ENCODE peak calls at places on chromosomes 3 and 15, in eight cellular contexts. C is tibial artery, Q is upper lobe of right lung, I is brain microvascular endothelial cell, E is GM12865, N is astrocyte of the spinal cord, M is left ventricle myocardium inferior, R is GM23248. H is an unnamed sample.

GRCh38 chr3:48560648-48561018 is 2.9 kb downstream of the UCN2 start:
- DNase-seq in C (peak; percentile 83), Q (no peak), I (no peak), E (no peak), N (no peak), M (peak; percentile 53), R (no peak), H (peak; percentile 39)

GRCh38 chr3:155367510-155367909 is 74.0 kb upstream of the STRIT1 start:
- DNase-seq in C (no peak), Q (no peak), I (no peak), E (peak; percentile 22), N (peak; percentile 22), M (no peak), R (no peak), H (no peak)

GRCh38 chr15:74045184-74045583 is 37.2 kb downstream of the GOLGA6A start:
- DNase-seq in C (no peak), Q (no peak), I (no peak), E (no peak), N (no peak), M (no peak), R (no peak), H (no peak)

GRCh38 chr15:73081321-73081958 is 29.2 kb downstream of the NEO1 start:
- DNase-seq in C (no peak), Q (no peak), I (peak; percentile 30), E (peak; percentile 49), N (peak; percentile 61), M (no peak), R (peak; percentile 77), H (no peak)

GRCh38 chr3:132784502-132785025 is 62.4 kb upstream of the NPHP3 start:
- DNase-seq in C (no peak), Q (no peak), I (no peak), E (no peak), N (no peak), M (no peak), R (peak; percentile 25), H (no peak)

GRCh38 chr3:160564949-160565441 is 376 bp downstream of the KPNA4 start:
- DNase-seq in C (no peak), Q (peak; percentile 89), I (peak; percentile 25), E (peak; percentile 71), N (peak; percentile 67), M (peak; percentile 72), R (peak; percentile 86), H (peak; percentile 60)

GRCh38 chr15:50816191-50816590 is 50.7 kb upstream of the SPPL2A start:
- DNase-seq in C (no peak), Q (no peak), I (no peak), E (no peak), N (no peak), M (no peak), R (no peak), H (no peak)

GRCh38 chr3:47577583-47578118 is 1.0 kb downstream of the CSPG5 start:
- DNase-seq in C (no peak), Q (peak; percentile 63), I (no peak), E (no peak), N (no peak), M (no peak), R (peak; percentile 34), H (peak; percentile 25)

GRCh38 chr15:96435841-96436240 is 105.3 kb downstream of the NR2F2 start:
- DNase-seq in C (no peak), Q (no peak), I (no peak), E (no peak), N (no peak), M (no peak), R (no peak), H (no peak)

GRCh38 chr15:89747708-89748682 is 3.1 kb downstream of the MESP1 start:
- DNase-seq in C (no peak), Q (no peak), I (no peak), E (no peak), N (no peak), M (no peak), R (no peak), H (no peak)

GRCh38 chr3:153113553-153113952 is 48.5 kb upstream of the RAP2B start:
- DNase-seq in C (no peak), Q (no peak), I (no peak), E (no peak), N (no peak), M (no peak), R (no peak), H (no peak)

GRCh38 chr3:102536479-102536878 is 101.7 kb downstream of the ZPLD1 start:
- DNase-seq in C (no peak), Q (no peak), I (peak; percentile 16), E (peak; percentile 35), N (peak; percentile 54), M (no peak), R (peak; percentile 58), H (peak; percentile 13)

GRCh38 chr3:87268646-87269211 is 7.7 kb downstream of the POU1F1 start:
- DNase-seq in C (no peak), Q (no peak), I (peak; percentile 53), E (no peak), N (peak; percentile 53), M (no peak), R (no peak), H (no peak)

GRCh38 chr3:46854543-46854942 is 8.7 kb downstream of the MYL3 start:
- DNase-seq in C (peak; percentile 40), Q (peak; percentile 30), I (no peak), E (no peak), N (no peak), M (no peak), R (no peak), H (no peak)

GRCh38 chr15:85024509-85025336 is 43.1 kb downstream of the PDE8A start:
- DNase-seq in C (no peak), Q (no peak), I (peak; percentile 82), E (no peak), N (peak; percentile 83), M (no peak), R (peak; percentile 92), H (no peak)

GRCh38 chr15:83016906-83017305 is 5.5 kb upstream of the C15orf40 start:
- DNase-seq in C (no peak), Q (no peak), I (no peak), E (no peak), N (no peak), M (no peak), R (no peak), H (no peak)

GRCh38 chr15:70329179-70329578 is 231.5 kb upstream of the TLE3 start:
- DNase-seq in C (no peak), Q (no peak), I (no peak), E (no peak), N (no peak), M (no peak), R (no peak), H (no peak)

DNA sequence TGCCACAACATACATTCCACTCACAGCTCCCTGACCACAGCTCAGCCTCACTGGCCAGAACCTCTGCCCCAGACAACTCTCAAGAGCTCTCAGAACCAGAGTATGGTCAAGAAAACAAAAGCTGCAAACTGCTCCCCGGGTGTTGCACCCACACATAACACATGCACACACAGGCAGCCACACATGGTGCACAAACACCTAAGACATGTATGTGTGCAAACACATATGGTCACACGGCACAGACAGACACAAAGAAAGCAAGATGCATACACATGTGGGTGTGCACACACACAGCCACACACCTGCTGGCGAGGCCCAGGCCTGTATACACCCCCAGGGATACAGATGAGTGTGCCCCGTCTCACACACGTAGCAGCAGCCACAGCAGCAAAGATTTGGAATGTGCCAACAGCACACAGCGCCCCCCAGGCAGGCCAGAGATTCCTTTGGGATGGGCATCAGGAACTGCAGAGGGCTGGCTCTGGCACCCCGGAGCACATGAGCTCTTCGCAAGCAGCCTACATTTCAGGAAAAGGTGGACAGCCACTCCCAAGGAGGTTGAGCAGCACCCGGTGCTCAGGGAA is 6.6 kb downstream of the KLF15 start:
- DNase-seq in C (peak; percentile 64), Q (peak; percentile 42), I (no peak), E (no peak), N (no peak), M (no peak), R (no peak), H (no peak)
- H3K4me3 ChIP-seq in C (no peak overlapping the region), Q (no peak overlapping the region), I (no peak overlapping the region), E (no peak overlapping the region), N (no peak overlapping the region), M (no peak overlapping the region), R (no peak overlapping the region), H (no peak overlapping the region)

GRCh38 chr15:25862087-25862468 is 1.0 kb downstream of the ATP10A start:
- DNase-seq in C (peak; percentile 70), Q (peak; percentile 73), I (no peak), E (no peak), N (no peak), M (no peak), R (peak; percentile 66), H (no peak)

GRCh38 chr15:25862469-25863066 is 559 bp downstream of the ATP10A start:
- DNase-seq in C (peak; percentile 76), Q (peak; percentile 83), I (no peak), E (no peak), N (peak; percentile 33), M (no peak), R (peak; percentile 62), H (no peak)

GRCh38 chr15:25863067-25863967 is at the start of gene ATP10A:
- DNase-seq in C (peak; percentile 78), Q (peak; percentile 84), I (peak; percentile 40), E (no peak), N (peak; percentile 57), M (peak; percentile 53), R (peak; percentile 85), H (no peak)

GRCh38 chr15:25864966-25865365 is 1.8 kb upstream of the ATP10A start:
- DNase-seq in C (no peak), Q (no peak), I (no peak), E (no peak), N (no peak), M (no peak), R (no peak), H (no peak)

DNA sequence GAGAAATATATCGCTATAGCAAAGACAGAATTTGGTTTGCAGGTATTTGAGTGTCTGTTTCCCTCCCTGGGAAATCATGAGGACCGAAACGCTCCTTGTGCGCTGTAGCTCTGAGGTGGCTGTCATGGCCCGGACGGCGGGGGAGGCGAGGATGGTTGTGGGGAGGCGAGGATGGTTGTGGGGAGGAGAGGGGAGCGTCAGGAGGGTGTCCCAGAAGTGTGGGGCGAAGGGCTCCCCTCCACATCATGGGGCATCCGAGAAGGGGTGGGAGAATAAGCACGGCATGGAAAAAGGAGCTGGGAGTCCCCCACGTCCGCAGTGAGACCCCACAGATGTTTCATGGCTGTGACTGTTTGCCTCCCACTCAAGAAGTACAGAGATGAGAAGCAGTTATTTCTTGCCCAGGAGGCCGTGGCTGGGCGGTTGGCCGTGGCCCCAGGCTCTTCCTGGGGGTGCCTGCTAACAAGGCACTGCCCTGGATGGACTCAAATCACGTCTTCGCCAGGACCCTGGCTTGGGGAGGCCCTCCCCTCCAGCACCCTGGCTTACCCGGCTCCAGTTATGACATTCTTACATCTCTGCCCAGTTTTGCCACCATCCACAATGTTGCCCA is 947 bp upstream of the ATP10A start:
- DNase-seq in C (no peak), Q (no peak), I (no peak), E (no peak), N (no peak), M (no peak), R (peak; percentile 36), H (no peak)
- H3K4me3 ChIP-seq in C (peak overlapping the region; percentile 88), Q (peak overlapping the region; percentile 65), I (no peak overlapping the region), E (no peak overlapping the region), N (no peak overlapping the region), M (peak overlapping the region; percentile 68), R (peak overlapping the region; percentile 96), H (no peak overlapping the region)

GRCh38 chr3:31959951-31960792 is 20.9 kb downstream of the OSBPL10 start:
- DNase-seq in C (no peak), Q (no peak), I (no peak), E (no peak), N (peak; percentile 32), M (no peak), R (peak; percentile 40), H (no peak)
- H3K4me3 ChIP-seq in C (peak overlapping the region; percentile 41), Q (peak overlapping the region; percentile 37), I (peak overlapping the region; percentile 6), E (no peak overlapping the region), N (no peak overlapping the region), M (peak overlapping the region; percentile 53), R (peak overlapping the region; percentile 65), H (no peak overlapping the region)

GRCh38 chr15:86481720-86482119 is 402.0 kb downstream of the AGBL1 start:
- DNase-seq in C (no peak), Q (no peak), I (no peak), E (no peak), N (no peak), M (no peak), R (no peak), H (no peak)
- H3K4me3 ChIP-seq in C (no peak overlapping the region), Q (no peak overlapping the region), I (no peak overlapping the region), E (no peak overlapping the region), N (no peak overlapping the region), M (no peak overlapping the region), R (no peak overlapping the region), H (no peak overlapping the region)